ENCODE peak calls at places on chromosomes 1 and 21, in nine cellular contexts. One of them, this sample, is unnamed.

GRCh38 chr1:219990782-219991510 is 55.4 kb downstream of the EPRS1 start:
- DNase-seq in myocyte: peak
- DNase-seq in T-cell: no peak
- DNase-seq in RCC 7860: no peak
- DNase-seq in stomach: no peak
- DNase-seq in NCI-H1436: peak
- DNase-seq in anterior cingulate cortex: no peak
- DNase-seq in NCI-H446 treated with DMSO at 0.1 percent for 48 hours: no peak
- DNase-seq in SJSA1: no peak
- DNase-seq in this sample: peak

GRCh38 chr1:214824758-214825157 is 221.8 kb downstream of the CENPF start:
- DNase-seq in myocyte: no peak
- DNase-seq in T-cell: no peak
- DNase-seq in RCC 7860: no peak
- DNase-seq in stomach: no peak
- DNase-seq in NCI-H1436: no peak
- DNase-seq in anterior cingulate cortex: no peak
- DNase-seq in NCI-H446 treated with DMSO at 0.1 percent for 48 hours: no peak
- DNase-seq in SJSA1: no peak
- DNase-seq in this sample: no peak

GRCh38 chr1:211635602-211636205 is 39.7 kb downstream of the NEK2 start:
- DNase-seq in myocyte: no peak
- DNase-seq in T-cell: no peak
- DNase-seq in RCC 7860: no peak
- DNase-seq in stomach: no peak
- DNase-seq in NCI-H1436: no peak
- DNase-seq in anterior cingulate cortex: no peak
- DNase-seq in NCI-H446 treated with DMSO at 0.1 percent for 48 hours: no peak
- DNase-seq in SJSA1: no peak
- DNase-seq in this sample: no peak

GRCh38 chr1:236321101-236321500 is 39.3 kb upstream of the ERO1B start:
- DNase-seq in myocyte: no peak
- DNase-seq in T-cell: no peak
- DNase-seq in RCC 7860: no peak
- DNase-seq in stomach: no peak
- DNase-seq in NCI-H1436: no peak
- DNase-seq in anterior cingulate cortex: no peak
- DNase-seq in NCI-H446 treated with DMSO at 0.1 percent for 48 hours: no peak
- DNase-seq in SJSA1: no peak
- DNase-seq in this sample: no peak

GRCh38 chr21:31730687-31731111 is 1.2 kb downstream of the SCAF4 start:
- DNase-seq in myocyte: no peak
- DNase-seq in T-cell: no peak
- DNase-seq in RCC 7860: no peak
- DNase-seq in stomach: no peak
- DNase-seq in NCI-H1436: peak
- DNase-seq in anterior cingulate cortex: no peak
- DNase-seq in NCI-H446 treated with DMSO at 0.1 percent for 48 hours: no peak
- DNase-seq in SJSA1: no peak
- DNase-seq in this sample: no peak

GRCh38 chr1:165116732-165117131 is 239.8 kb downstream of the LMX1A start:
- DNase-seq in myocyte: no peak
- DNase-seq in T-cell: no peak
- DNase-seq in RCC 7860: peak
- DNase-seq in stomach: no peak
- DNase-seq in NCI-H1436: no peak
- DNase-seq in anterior cingulate cortex: no peak
- DNase-seq in NCI-H446 treated with DMSO at 0.1 percent for 48 hours: no peak
- DNase-seq in SJSA1: peak
- DNase-seq in this sample: peak

GRCh38 chr1:165686121-165686970 is 12.0 kb downstream of the ALDH9A1 start:
- DNase-seq in myocyte: no peak
- DNase-seq in T-cell: no peak
- DNase-seq in RCC 7860: no peak
- DNase-seq in stomach: no peak
- DNase-seq in NCI-H1436: no peak
- DNase-seq in anterior cingulate cortex: no peak
- DNase-seq in NCI-H446 treated with DMSO at 0.1 percent for 48 hours: no peak
- DNase-seq in SJSA1: no peak
- DNase-seq in this sample: no peak

GRCh38 chr21:32322676-32323075 is 24.0 kb downstream of the MRAP start:
- DNase-seq in myocyte: no peak
- DNase-seq in T-cell: no peak
- DNase-seq in RCC 7860: no peak
- DNase-seq in stomach: no peak
- DNase-seq in NCI-H1436: no peak
- DNase-seq in anterior cingulate cortex: no peak
- DNase-seq in NCI-H446 treated with DMSO at 0.1 percent for 48 hours: no peak
- DNase-seq in SJSA1: no peak
- DNase-seq in this sample: no peak

GRCh38 chr1:222704260-222704659 is 8.0 kb downstream of the AIDA start:
- DNase-seq in myocyte: no peak
- DNase-seq in T-cell: no peak
- DNase-seq in RCC 7860: no peak
- DNase-seq in stomach: no peak
- DNase-seq in NCI-H1436: no peak
- DNase-seq in anterior cingulate cortex: no peak
- DNase-seq in NCI-H446 treated with DMSO at 0.1 percent for 48 hours: no peak
- DNase-seq in SJSA1: no peak
- DNase-seq in this sample: no peak

GRCh38 chr1:206796984-206797402 is 24.7 kb upstream of the IL10 start:
- DNase-seq in myocyte: no peak
- DNase-seq in T-cell: no peak
- DNase-seq in RCC 7860: no peak
- DNase-seq in stomach: no peak
- DNase-seq in NCI-H1436: no peak
- DNase-seq in anterior cingulate cortex: no peak
- DNase-seq in NCI-H446 treated with DMSO at 0.1 percent for 48 hours: no peak
- DNase-seq in SJSA1: no peak
- DNase-seq in this sample: no peak

GRCh38 chr1:2088434-2088833 is 38.2 kb downstream of the PRKCZ start:
- DNase-seq in myocyte: peak
- DNase-seq in T-cell: no peak
- DNase-seq in RCC 7860: peak
- DNase-seq in stomach: no peak
- DNase-seq in NCI-H1436: no peak
- DNase-seq in anterior cingulate cortex: no peak
- DNase-seq in NCI-H446 treated with DMSO at 0.1 percent for 48 hours: no peak
- DNase-seq in SJSA1: no peak
- DNase-seq in this sample: peak

GRCh38 chr1:94118013-94118412 is 2.9 kb downstream of the ABCA4 start:
- DNase-seq in myocyte: no peak
- DNase-seq in T-cell: no peak
- DNase-seq in RCC 7860: no peak
- DNase-seq in stomach: no peak
- DNase-seq in NCI-H1436: no peak
- DNase-seq in anterior cingulate cortex: no peak
- DNase-seq in NCI-H446 treated with DMSO at 0.1 percent for 48 hours: no peak
- DNase-seq in SJSA1: peak
- DNase-seq in this sample: peak

GRCh38 chr1:218971166-218971565 is 202.5 kb upstream of the LYPLAL1 start:
- DNase-seq in myocyte: no peak
- DNase-seq in T-cell: no peak
- DNase-seq in RCC 7860: no peak
- DNase-seq in stomach: no peak
- DNase-seq in NCI-H1436: no peak
- DNase-seq in anterior cingulate cortex: no peak
- DNase-seq in NCI-H446 treated with DMSO at 0.1 percent for 48 hours: no peak
- DNase-seq in SJSA1: no peak
- DNase-seq in this sample: peak

GRCh38 chr1:96845464-96845863 is 123.9 kb downstream of the PTBP2 start:
- DNase-seq in myocyte: peak
- DNase-seq in T-cell: no peak
- DNase-seq in RCC 7860: no peak
- DNase-seq in stomach: peak
- DNase-seq in NCI-H1436: no peak
- DNase-seq in anterior cingulate cortex: no peak
- DNase-seq in NCI-H446 treated with DMSO at 0.1 percent for 48 hours: no peak
- DNase-seq in SJSA1: no peak
- DNase-seq in this sample: no peak

GRCh38 chr1:224264321-224264720 is 65.7 kb downstream of the NVL start:
- DNase-seq in myocyte: no peak
- DNase-seq in T-cell: no peak
- DNase-seq in RCC 7860: no peak
- DNase-seq in stomach: no peak
- DNase-seq in NCI-H1436: no peak
- DNase-seq in anterior cingulate cortex: no peak
- DNase-seq in NCI-H446 treated with DMSO at 0.1 percent for 48 hours: no peak
- DNase-seq in SJSA1: no peak
- DNase-seq in this sample: no peak

GRCh38 chr21:45544449-45545235 is 2.4 kb upstream of the SLC19A1 start:
- DNase-seq in myocyte: no peak
- DNase-seq in T-cell: no peak
- DNase-seq in RCC 7860: no peak
- DNase-seq in stomach: peak
- DNase-seq in NCI-H1436: no peak
- DNase-seq in anterior cingulate cortex: no peak
- DNase-seq in NCI-H446 treated with DMSO at 0.1 percent for 48 hours: no peak
- DNase-seq in SJSA1: peak
- DNase-seq in this sample: no peak

GRCh38 chr1:100445565-100445964 is 92.4 kb upstream of the GPR88 start:
- DNase-seq in myocyte: no peak
- DNase-seq in T-cell: peak
- DNase-seq in RCC 7860: no peak
- DNase-seq in stomach: no peak
- DNase-seq in NCI-H1436: no peak
- DNase-seq in anterior cingulate cortex: no peak
- DNase-seq in NCI-H446 treated with DMSO at 0.1 percent for 48 hours: no peak
- DNase-seq in SJSA1: no peak
- DNase-seq in this sample: no peak

GRCh38 chr1:86938450-86938849 is 24.0 kb downstream of the HS2ST1 start:
- DNase-seq in myocyte: no peak
- DNase-seq in T-cell: no peak
- DNase-seq in RCC 7860: no peak
- DNase-seq in stomach: no peak
- DNase-seq in NCI-H1436: no peak
- DNase-seq in anterior cingulate cortex: no peak
- DNase-seq in NCI-H446 treated with DMSO at 0.1 percent for 48 hours: peak
- DNase-seq in SJSA1: no peak
- DNase-seq in this sample: no peak

GRCh38 chr1:8122160-8122476 is 96.0 kb upstream of the ERRFI1 start:
- DNase-seq in myocyte: no peak
- DNase-seq in T-cell: no peak
- DNase-seq in RCC 7860: peak
- DNase-seq in stomach: no peak
- DNase-seq in NCI-H1436: no peak
- DNase-seq in anterior cingulate cortex: no peak
- DNase-seq in NCI-H446 treated with DMSO at 0.1 percent for 48 hours: no peak
- DNase-seq in SJSA1: peak
- DNase-seq in this sample: peak

GRCh38 chr1:48526045-48526714 is 54.2 kb upstream of the SPATA6 start:
- DNase-seq in myocyte: peak
- DNase-seq in T-cell: no peak
- DNase-seq in RCC 7860: no peak
- DNase-seq in stomach: peak
- DNase-seq in NCI-H1436: peak
- DNase-seq in anterior cingulate cortex: peak
- DNase-seq in NCI-H446 treated with DMSO at 0.1 percent for 48 hours: no peak
- DNase-seq in SJSA1: no peak
- DNase-seq in this sample: peak

GRCh38 chr1:12711421-12712005 is 4.4 kb upstream of the AADACL3 start:
- DNase-seq in myocyte: no peak
- DNase-seq in T-cell: no peak
- DNase-seq in RCC 7860: no peak
- DNase-seq in stomach: no peak
- DNase-seq in NCI-H1436: no peak
- DNase-seq in anterior cingulate cortex: no peak
- DNase-seq in NCI-H446 treated with DMSO at 0.1 percent for 48 hours: no peak
- DNase-seq in SJSA1: no peak
- DNase-seq in this sample: no peak

GRCh38 chr1:230303822-230304221 is 122.3 kb downstream of the PGBD5 start:
- DNase-seq in myocyte: peak
- DNase-seq in T-cell: no peak
- DNase-seq in RCC 7860: peak
- DNase-seq in stomach: no peak
- DNase-seq in NCI-H1436: peak
- DNase-seq in anterior cingulate cortex: no peak
- DNase-seq in NCI-H446 treated with DMSO at 0.1 percent for 48 hours: no peak
- DNase-seq in SJSA1: no peak
- DNase-seq in this sample: peak

GRCh38 chr1:98906361-98906760 is 98.3 kb downstream of the PLPPR5 start:
- DNase-seq in myocyte: no peak
- DNase-seq in T-cell: no peak
- DNase-seq in RCC 7860: no peak
- DNase-seq in stomach: no peak
- DNase-seq in NCI-H1436: no peak
- DNase-seq in anterior cingulate cortex: no peak
- DNase-seq in NCI-H446 treated with DMSO at 0.1 percent for 48 hours: no peak
- DNase-seq in SJSA1: no peak
- DNase-seq in this sample: no peak

GRCh38 chr1:8810987-8811386 is 6.5 kb downstream of the RERE start:
- DNase-seq in myocyte: no peak
- DNase-seq in T-cell: no peak
- DNase-seq in RCC 7860: no peak
- DNase-seq in stomach: no peak
- DNase-seq in NCI-H1436: no peak
- DNase-seq in anterior cingulate cortex: no peak
- DNase-seq in NCI-H446 treated with DMSO at 0.1 percent for 48 hours: no peak
- DNase-seq in SJSA1: no peak
- DNase-seq in this sample: no peak

GRCh38 chr21:43993420-43993934 is 18.6 kb upstream of the TRAPPC10 start:
- DNase-seq in myocyte: no peak
- DNase-seq in T-cell: no peak
- DNase-seq in RCC 7860: no peak
- DNase-seq in stomach: no peak
- DNase-seq in NCI-H1436: no peak
- DNase-seq in anterior cingulate cortex: no peak
- DNase-seq in NCI-H446 treated with DMSO at 0.1 percent for 48 hours: no peak
- DNase-seq in SJSA1: no peak
- DNase-seq in this sample: no peak

GRCh38 chr1:101316801-101317200 is 80.0 kb downstream of the S1PR1 start:
- DNase-seq in myocyte: no peak
- DNase-seq in T-cell: no peak
- DNase-seq in RCC 7860: no peak
- DNase-seq in stomach: no peak
- DNase-seq in NCI-H1436: no peak
- DNase-seq in anterior cingulate cortex: no peak
- DNase-seq in NCI-H446 treated with DMSO at 0.1 percent for 48 hours: no peak
- DNase-seq in SJSA1: no peak
- DNase-seq in this sample: no peak

GRCh38 chr1:30514137-30514654 is 209.2 kb downstream of the MATN1 start:
- DNase-seq in myocyte: no peak
- DNase-seq in T-cell: no peak
- DNase-seq in RCC 7860: no peak
- DNase-seq in stomach: peak
- DNase-seq in NCI-H1436: no peak
- DNase-seq in anterior cingulate cortex: no peak
- DNase-seq in NCI-H446 treated with DMSO at 0.1 percent for 48 hours: no peak
- DNase-seq in SJSA1: peak
- DNase-seq in this sample: no peak

GRCh38 chr1:96116707-96117106 is 604.9 kb upstream of the PTBP2 start:
- DNase-seq in myocyte: no peak
- DNase-seq in T-cell: no peak
- DNase-seq in RCC 7860: no peak
- DNase-seq in stomach: no peak
- DNase-seq in NCI-H1436: no peak
- DNase-seq in anterior cingulate cortex: no peak
- DNase-seq in NCI-H446 treated with DMSO at 0.1 percent for 48 hours: no peak
- DNase-seq in SJSA1: no peak
- DNase-seq in this sample: peak

GRCh38 chr1:46413596-46413985 is 19.5 kb downstream of the FAAH start:
- DNase-seq in myocyte: no peak
- DNase-seq in T-cell: peak
- DNase-seq in RCC 7860: no peak
- DNase-seq in stomach: no peak
- DNase-seq in NCI-H1436: no peak
- DNase-seq in anterior cingulate cortex: no peak
- DNase-seq in NCI-H446 treated with DMSO at 0.1 percent for 48 hours: no peak
- DNase-seq in SJSA1: no peak
- DNase-seq in this sample: no peak

GRCh38 chr1:50422946-50423669 is at the start of gene DMRTA2:
- DNase-seq in myocyte: peak
- DNase-seq in T-cell: no peak
- DNase-seq in RCC 7860: no peak
- DNase-seq in stomach: no peak
- DNase-seq in NCI-H1436: peak
- DNase-seq in anterior cingulate cortex: no peak
- DNase-seq in NCI-H446 treated with DMSO at 0.1 percent for 48 hours: no peak
- DNase-seq in SJSA1: peak
- DNase-seq in this sample: no peak

GRCh38 chr1:24151175-24151533 is 8.2 kb upstream of the IL22RA1 start:
- DNase-seq in myocyte: no peak
- DNase-seq in T-cell: no peak
- DNase-seq in RCC 7860: no peak
- DNase-seq in stomach: peak
- DNase-seq in NCI-H1436: peak
- DNase-seq in anterior cingulate cortex: no peak
- DNase-seq in NCI-H446 treated with DMSO at 0.1 percent for 48 hours: no peak
- DNase-seq in SJSA1: no peak
- DNase-seq in this sample: no peak